ENCODE peak calls at places on chromosomes 1 and 21, in five cellular contexts. F is left ventricle myocardium inferior, I is heart right ventricle, R is spleen, A is coronary artery. P is an unnamed sample.

GRCh38 chr1:1207254-1207902 is 986 bp upstream of the TNFRSF18 start:
- DNase-seq in A (no peak), I (peak; percentile 10), F (peak; percentile 10), R (no peak), P (no peak)

GRCh38 chr1:27795601-27796000 is 22.6 kb downstream of the STX12 start:
- DNase-seq in I (no peak), F (no peak), R (no peak), A (no peak), P (no peak)

GRCh38 chr1:29743264-29743663 is 506.9 kb downstream of the PTPRU start:
- DNase-seq in A (no peak), R (no peak), I (no peak), F (no peak), P (no peak)

GRCh38 chr21:37642493-37642892 is 273.8 kb downstream of the KCNJ6 start:
- DNase-seq in R (no peak), F (no peak), I (no peak), A (no peak), P (no peak)

GRCh38 chr21:45277101-45278045 is 10.3 kb downstream of the POFUT2 start:
- DNase-seq in A (peak; percentile 71), I (no peak), R (peak; percentile 64), F (no peak), P (no peak)

GRCh38 chr1:185603158-185603557 is 131.0 kb upstream of the HMCN1 start:
- DNase-seq in I (no peak), A (no peak), F (no peak), R (no peak), P (no peak)

GRCh38 chr21:45293214-45293725 is 5.6 kb upstream of the POFUT2 start:
- DNase-seq in A (peak; percentile 85), I (no peak), F (no peak), R (no peak), P (no peak)

GRCh38 chr1:43582162-43582566 is 51.5 kb downstream of the PTPRF start:
- DNase-seq in R (no peak), A (no peak), F (no peak), I (no peak), P (no peak)

GRCh38 chr1:199279107-199279506 is 640.3 kb downstream of the PTPRC start:
- DNase-seq in F (no peak), R (no peak), I (no peak), A (no peak), P (no peak)

GRCh38 chr1:1137256-1138045 is 21.6 kb upstream of the C1orf159 start:
- DNase-seq in R (peak; percentile 92), A (no peak), I (no peak), F (no peak), P (no peak)

GRCh38 chr1:74780600-74780999 is 47.6 kb downstream of the TYW3 start:
- DNase-seq in R (no peak), A (no peak), F (no peak), I (no peak), P (no peak)

GRCh38 chr1:204867666-204868339 is 2.9 kb upstream of the NFASC start:
- DNase-seq in F (no peak), A (peak; percentile 52), I (peak; percentile 30), R (no peak), P (no peak)

GRCh38 chr1:234500269-234500668 is 21.3 kb upstream of the TARBP1 start:
- DNase-seq in F (no peak), R (no peak), I (no peak), A (no peak), P (no peak)

GRCh38 chr21:41684381-41685245 is 82.2 kb downstream of the RIPK4 start:
- DNase-seq in A (no peak), I (no peak), R (no peak), F (no peak), P (no peak)

GRCh38 chr21:37153935-37154350 is 80.9 kb downstream of the TTC3 start:
- DNase-seq in I (no peak), A (no peak), R (no peak), F (no peak), P (no peak)

GRCh38 chr21:31476551-31477120 is 132.6 kb upstream of the TIAM1 start:
- DNase-seq in R (no peak), F (no peak), I (no peak), A (no peak), P (no peak)

GRCh38 chr1:244349581-244350001 is 102.1 kb downstream of the ADSS2 start:
- DNase-seq in R (no peak), F (no peak), A (peak; percentile 4), I (no peak), P (no peak)

GRCh38 chr1:35883681-35884155 is 709 bp downstream of the AGO1 start:
- DNase-seq in I (peak; percentile 52), F (peak; percentile 40), R (peak; percentile 84), A (peak; percentile 78), P (peak; percentile 15)

GRCh38 chr1:115404936-115405335 is 66.9 kb upstream of the NGF start:
- DNase-seq in A (no peak), I (no peak), R (no peak), F (no peak), P (no peak)

GRCh38 chr1:190019717-190020116 is 457.9 kb downstream of the BRINP3 start:
- DNase-seq in F (no peak), A (no peak), R (no peak), I (no peak), P (no peak)

GRCh38 chr1:93061895-93062792 is 16.9 kb upstream of the MTF2 start:
- DNase-seq in I (no peak), A (no peak), F (no peak), R (no peak), P (no peak)

GRCh38 chr1:238642231-238642630 is 744.1 kb upstream of the CHRM3 start:
- DNase-seq in R (no peak), A (no peak), F (no peak), I (no peak), P (no peak)

GRCh38 chr1:109617291-109617801 is 2.1 kb downstream of the GNAT2 start:
- DNase-seq in R (no peak), A (no peak), I (no peak), F (no peak), P (no peak)

GRCh38 chr1:18960409-18960808 is 3.9 kb upstream of the IFFO2 start:
- DNase-seq in R (peak; percentile 24), I (no peak), F (no peak), A (no peak), P (no peak)

GRCh38 chr1:103197266-103197665 is 88.9 kb upstream of the COL11A1 start:
- DNase-seq in R (no peak), I (no peak), A (no peak), F (no peak), P (no peak)

GRCh38 chr1:228378453-228379164 is 28.0 kb downstream of the TRIM11 start:
- DNase-seq in R (peak; percentile 88), I (peak; percentile 76), F (peak; percentile 74), A (no peak), P (peak; percentile 31)

GRCh38 chr1:54355931-54356679 is 50.1 kb downstream of the SSBP3 start:
- DNase-seq in I (no peak), A (no peak), R (no peak), F (no peak), P (peak; percentile 10)

GRCh38 chr1:11880911-11881748 is 22.4 kb upstream of the NPPB start:
- DNase-seq in F (peak; percentile 91), A (no peak), R (no peak), I (peak; percentile 89), P (no peak)
- H3K27ac ChIP-seq in F (peak overlapping the region; percentile 91), A (no peak overlapping the region), R (no peak overlapping the region), I (peak overlapping the region; percentile 84), P (no peak overlapping the region)

DNA sequence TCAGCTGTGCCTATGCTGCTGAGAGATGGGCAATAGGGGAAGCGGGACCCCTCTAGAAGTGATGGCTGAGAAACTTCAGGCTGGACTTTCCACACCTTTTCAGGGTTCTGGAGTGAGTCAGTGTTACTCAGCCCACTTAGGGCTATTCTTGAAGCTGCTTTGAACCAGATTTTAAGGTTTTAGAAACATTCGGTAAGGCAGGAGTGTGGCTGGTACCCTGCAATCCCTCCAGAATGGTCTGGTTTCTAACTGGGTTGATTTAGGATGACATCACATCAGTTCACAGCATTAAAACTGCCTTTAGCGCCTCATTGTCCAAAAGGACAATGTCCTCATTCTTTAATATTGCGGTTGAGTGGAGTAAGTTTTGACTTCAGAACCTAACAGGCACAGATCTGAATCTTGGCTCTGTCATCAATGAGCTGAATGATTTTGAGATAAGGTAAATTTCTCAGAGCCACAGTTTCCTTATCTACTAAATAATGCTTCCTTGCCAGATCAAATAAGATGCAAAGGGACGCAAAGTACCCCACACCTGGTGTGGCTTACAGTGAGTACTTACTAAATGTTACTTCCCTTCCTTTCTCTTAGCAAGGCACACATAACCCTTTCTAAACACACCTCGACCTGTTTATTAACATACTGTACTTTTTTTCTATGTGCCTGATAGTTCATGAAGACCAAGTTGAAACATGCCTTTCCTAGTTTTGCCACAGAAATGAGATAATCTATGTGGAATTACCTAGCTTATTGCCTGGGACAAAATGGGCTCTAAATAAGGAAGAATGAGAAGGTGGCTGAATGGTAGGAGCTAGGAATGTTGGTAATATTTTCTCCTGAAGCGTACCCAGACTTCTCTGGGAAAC is 209.8 kb downstream of the ROR1 start:
- DNase-seq in I (no peak), F (no peak), A (no peak), R (no peak), P (no peak)
- H3K27ac ChIP-seq in I (no peak overlapping the region), F (no peak overlapping the region), A (peak overlapping the region; percentile 22), R (no peak overlapping the region), P (no peak overlapping the region)

DNA sequence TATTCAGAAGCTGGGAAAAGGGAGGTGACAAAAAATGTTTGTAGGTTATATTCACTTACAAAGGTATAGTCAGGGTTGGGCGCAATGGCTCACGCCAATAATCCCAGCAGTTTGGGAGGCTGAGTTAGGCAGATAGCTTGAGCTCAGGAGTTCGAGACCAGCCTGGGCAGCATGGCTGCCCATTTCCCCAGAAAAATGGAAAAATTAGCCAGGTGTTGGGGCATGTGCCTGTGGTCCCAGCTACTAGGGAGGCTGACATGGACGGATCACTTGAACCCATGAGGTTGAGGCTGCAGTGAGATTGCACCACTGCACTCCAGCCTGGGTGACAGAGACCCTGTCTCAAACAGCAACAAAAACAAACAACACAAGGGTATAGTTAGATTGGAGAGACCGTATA is 3.0 kb downstream of the TIMM17A start:
- DNase-seq in I (no peak), F (no peak), A (no peak), R (no peak), P (no peak)
- H3K27ac ChIP-seq in I (no peak overlapping the region), F (no peak overlapping the region), A (no peak overlapping the region), R (no peak overlapping the region), P (no peak overlapping the region)

GRCh38 chr1:2463396-2463795 is 12.7 kb upstream of the PLCH2 start:
- DNase-seq in A (no peak), F (no peak), I (no peak), R (no peak), P (no peak)

GRCh38 chr1:2460203-2460602 is 15.9 kb upstream of the PLCH2 start:
- DNase-seq in F (no peak), I (no peak), A (no peak), R (no peak), P (no peak)

GRCh38 chr1:2462819-2463218 is 13.3 kb upstream of the PLCH2 start:
- DNase-seq in A (no peak), F (no peak), R (no peak), I (no peak), P (no peak)

GRCh38 chr1:2459757-2460156 is 16.3 kb upstream of the PLCH2 start:
- DNase-seq in I (peak; percentile 63), R (no peak), A (no peak), F (peak; percentile 45), P (peak; percentile 66)

GRCh38 chr1:2460996-2461751 is 14.9 kb upstream of the PLCH2 start:
- DNase-seq in R (no peak), I (no peak), A (no peak), F (no peak), P (no peak)
- H3K27ac ChIP-seq in R (no peak overlapping the region), I (no peak overlapping the region), A (no peak overlapping the region), F (no peak overlapping the region), P (no peak overlapping the region)

GRCh38 chr1:194273660-194274059 is 1087.2 kb upstream of the B3GALT2 start:
- DNase-seq in F (no peak), A (no peak), R (no peak), I (no peak), P (no peak)
- H3K27ac ChIP-seq in F (no peak overlapping the region), A (no peak overlapping the region), R (no peak overlapping the region), I (no peak overlapping the region), P (no peak overlapping the region)